ENCODE peak calls at places on chromosomes 1 and 21, in eight cellular contexts. A is lung; N is stomach; R is lower lobe of right lung; H is naive thymus-derived CD4-positive, alpha-beta T cell; Z is Panc1; D is A549; Q is upper lobe of right lung. O is an unnamed sample. For H3K4me1, the result is how much of the 10 kb centered on the place peaks cover.

GRCh38 chr1:100581096-100581705 is 43.3 kb downstream of the GPR88 start:
- DNase-seq in A (no peak), N (no peak), R (no peak), H (no peak), Z (no peak), D (no peak), Q (no peak), O (no peak)

GRCh38 chr1:231619257-231619634 is 7.3 kb upstream of the DISC1 start:
- DNase-seq in A (no peak), N (no peak), R (no peak), H (no peak), Z (no peak), D (no peak), Q (no peak), O (no peak)

GRCh38 chr21:41777934-41778815 is 11.3 kb upstream of the RIPK4 start:
- DNase-seq in A (peak), N (peak), R (peak), H (no peak), Z (no peak), D (peak), Q (peak), O (peak)

GRCh38 chr1:6545276-6545934 is 8.9 kb downstream of the NOL9 start:
- DNase-seq in A (no peak), N (no peak), R (no peak), H (peak), Z (no peak), D (no peak), Q (no peak), O (no peak)

GRCh38 chr1:9687876-9688582 is 36.5 kb downstream of the PIK3CD start:
- DNase-seq in A (no peak), N (peak), R (no peak), H (no peak), Z (no peak), D (no peak), Q (peak), O (no peak)

GRCh38 chr1:192635041-192635440 is 906 bp upstream of the RGS13 start:
- DNase-seq in A (no peak), N (no peak), R (no peak), H (no peak), Z (no peak), D (no peak), Q (no peak), O (no peak)

GRCh38 chr1:110829955-110830553 is 42.9 kb upstream of the CD53 start:
- DNase-seq in A (no peak), N (no peak), R (no peak), H (peak), Z (peak), D (peak), Q (no peak), O (no peak)

GRCh38 chr1:41358152-41358937 is 2.9 kb upstream of the FOXO6 start:
- DNase-seq in A (no peak), N (no peak), R (no peak), H (no peak), Z (no peak), D (no peak), Q (peak), O (peak)

GRCh38 chr21:39668369-39668768 is 55.6 kb downstream of the B3GALT5 start:
- DNase-seq in A (no peak), N (no peak), R (no peak), H (no peak), Z (no peak), D (no peak), Q (peak), O (no peak)
- H3K4me1 ChIP-seq in A (under half), N (under half), R (under half), H (under half), Z (under half), D (under half), Q (under half), O (under half)

DNA sequence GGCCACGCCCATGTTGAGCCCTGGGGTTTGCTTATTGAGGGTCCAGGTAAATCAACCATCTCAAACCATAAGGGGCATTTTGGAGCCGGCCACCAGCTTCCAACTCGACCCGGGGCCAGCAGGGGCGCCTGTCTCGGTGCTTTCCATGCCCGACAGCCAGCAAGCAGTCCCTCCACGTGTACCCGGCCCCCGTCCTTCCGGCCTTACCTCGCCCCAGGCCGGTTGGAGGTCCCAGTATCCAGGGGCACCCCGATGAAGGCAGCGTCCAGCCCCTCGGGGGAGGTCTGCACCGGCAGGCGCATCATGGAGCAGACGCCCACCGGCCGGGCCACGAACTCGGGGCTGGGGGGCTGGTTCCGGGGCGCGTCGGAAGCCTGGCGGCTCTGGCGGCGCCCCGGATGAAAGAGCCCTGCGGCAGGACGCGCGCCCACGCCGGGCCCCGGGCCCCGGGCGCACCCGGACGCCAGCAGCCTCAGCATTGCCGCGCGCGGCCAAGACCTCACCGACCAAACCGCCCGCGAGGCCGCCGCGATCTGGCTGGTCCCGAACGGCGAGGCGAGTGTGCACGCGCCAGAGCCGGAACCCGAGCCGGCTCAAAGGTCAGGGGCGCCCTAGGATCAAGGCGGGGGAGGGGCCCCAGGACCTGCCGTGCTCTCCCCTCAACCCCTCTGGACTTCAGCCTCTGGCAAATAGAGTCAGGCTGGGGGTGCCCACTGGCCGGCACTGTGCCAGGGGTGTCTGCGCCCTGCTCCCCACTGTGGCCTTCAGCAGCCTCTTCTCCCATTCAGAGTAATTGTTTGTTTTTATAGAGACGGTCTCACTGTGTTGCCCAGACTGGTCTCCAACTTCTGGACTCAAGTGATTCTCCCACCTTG is at the start of gene AGMAT:
- DNase-seq in A (no peak), N (peak), R (peak), H (peak), Z (no peak), D (peak), Q (peak), O (no peak)
- H3K4me3 ChIP-seq in A (peak), N (peak), R (peak), H (peak), Z (peak), D (peak), Q (peak), O (peak)

GRCh38 chr1:234388094-234388493 is 14.8 kb downstream of the COA6 start:
- DNase-seq in A (no peak), N (no peak), R (no peak), H (no peak), Z (no peak), D (no peak), Q (no peak), O (no peak)
- H3K27ac ChIP-seq in A (no peak), N (no peak), R (no peak), H (no peak), Z (no peak), D (no peak), Q (no peak), O (no peak)

DNA sequence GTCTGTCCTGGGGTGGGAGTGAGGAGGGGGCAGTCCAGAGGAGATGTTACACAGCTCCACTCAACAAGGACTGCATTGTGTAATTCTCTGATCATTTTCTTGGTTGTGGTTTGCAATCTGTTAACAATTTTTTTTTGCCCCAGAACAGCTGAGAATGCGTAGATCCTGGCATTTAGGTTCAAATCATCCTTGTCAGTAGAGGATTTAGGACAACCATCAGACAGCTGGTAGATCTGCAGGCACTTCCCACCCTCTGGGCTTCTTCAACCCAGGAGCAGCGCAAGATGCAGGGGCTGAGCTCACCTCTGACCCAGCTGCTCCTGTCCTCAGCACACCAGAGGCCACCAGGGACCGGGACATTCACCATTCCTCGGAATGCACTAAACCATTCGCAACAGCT is 13.5 kb downstream of the BCAR3 start:
- DNase-seq in A (no peak), N (no peak), R (no peak), H (no peak), Z (no peak), D (no peak), Q (no peak), O (no peak)
- H3K4me1 ChIP-seq in A (under half), N (under half), R (half or more), H (under half), Z (half or more), D (half or more), Q (half or more), O (half or more)

DNA sequence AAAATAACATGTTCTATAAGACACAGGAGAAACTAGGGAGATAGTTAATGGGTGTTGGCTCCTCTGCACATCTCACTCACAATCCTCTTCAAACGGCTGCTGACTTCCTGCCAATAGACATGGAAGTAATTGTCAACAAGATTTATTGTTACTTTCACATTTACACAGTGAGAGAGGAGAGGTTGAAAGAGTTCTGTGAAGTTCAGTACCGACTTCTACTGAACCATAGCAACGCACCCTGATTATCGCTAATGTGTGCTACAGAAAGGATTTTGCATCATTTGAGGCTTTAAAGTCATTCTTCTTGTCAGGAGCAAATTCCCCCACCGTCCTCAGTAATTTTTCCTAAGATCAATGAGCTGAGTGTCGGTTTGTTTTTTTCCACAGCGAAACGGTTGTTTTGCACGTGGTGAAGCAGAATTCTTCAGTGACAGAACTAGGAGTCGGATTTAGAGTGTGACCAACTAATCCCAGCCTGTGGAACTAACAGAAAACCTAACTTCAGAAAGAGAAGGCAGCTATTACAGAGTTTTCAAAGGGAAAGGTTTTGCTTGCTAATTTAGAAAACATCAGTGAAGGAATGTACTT is 361.0 kb downstream of the ADGRL2 start:
- DNase-seq in A (no peak), N (no peak), R (no peak), H (no peak), Z (no peak), D (no peak), Q (no peak), O (no peak)
- H3K4me3 ChIP-seq in A (no peak), N (peak), R (peak), H (no peak), Z (no peak), D (no peak), Q (peak), O (no peak)

O was measured in heart right ventricle.